ENCODE peak calls at places on chromosome 4, in five cellular contexts. R, K, Y, D and U are unnamed samples.

GRCh38 chr4:1283711-1284110 is 6.0 kb upstream of the MAEA start:
- DNase-seq in D (no peak), Y (no peak), K (no peak), R (no peak), U (no peak)

GRCh38 chr4:7779194-7779768 is 160.4 kb downstream of the AFAP1 start:
- DNase-seq in Y (no peak), D (no peak), R (no peak), K (peak), U (no peak)

GRCh38 chr4:174505892-174506291 is 16.4 kb downstream of the HPGD start:
- DNase-seq in D (no peak), Y (no peak), R (peak), K (no peak), U (no peak)

GRCh38 chr4:145619639-145619996 is 433 bp downstream of the MMAA start:
- DNase-seq in D (peak), R (peak), Y (no peak), K (peak), U (peak)

GRCh38 chr4:184170996-184171395 is 46.7 kb downstream of the ENPP6 start:
- DNase-seq in K (no peak), R (peak), D (no peak), Y (no peak), U (peak)

GRCh38 chr4:182303847-182304246 is 60.6 kb downstream of the TENM3 start:
- DNase-seq in D (no peak), R (no peak), K (no peak), Y (no peak), U (no peak)

GRCh38 chr4:13559414-13559813 is 15.1 kb upstream of the NKX3-2 start:
- DNase-seq in K (no peak), D (no peak), Y (no peak), R (peak), U (peak)

GRCh38 chr4:122117743-122118142 is 34.4 kb upstream of the BLTP1 start:
- DNase-seq in K (no peak), D (no peak), Y (no peak), R (peak), U (peak)

GRCh38 chr4:123564758-123565346 is 168.3 kb downstream of the SPRY1 start:
- DNase-seq in K (no peak), D (peak), R (peak), Y (peak), U (peak)

GRCh38 chr4:176611351-176611750 is 181.4 kb downstream of the VEGFC start:
- DNase-seq in D (no peak), R (no peak), K (no peak), Y (no peak), U (no peak)

GRCh38 chr4:8019396-8020365 is 80.0 kb upstream of the AFAP1 start:
- DNase-seq in R (peak), K (no peak), D (no peak), Y (no peak), U (peak)

GRCh38 chr4:57243071-57243470 is 132.9 kb upstream of the IGFBP7 start:
- DNase-seq in D (no peak), K (no peak), Y (no peak), R (no peak), U (no peak)

GRCh38 chr4:114208747-114209146 is 229.3 kb upstream of the ARSJ start:
- DNase-seq in K (no peak), D (no peak), R (peak), Y (no peak), U (peak)

GRCh38 chr4:11073621-11074051 is 355.1 kb downstream of the HS3ST1 start:
- DNase-seq in R (peak), D (no peak), Y (no peak), K (peak), U (peak)

GRCh38 chr4:69831270-69831627 is 28.7 kb downstream of the SULT1E1 start:
- DNase-seq in D (no peak), K (no peak), Y (no peak), R (no peak), U (no peak)

GRCh38 chr4:37882665-37883296 is 8.1 kb upstream of the TBC1D1 start:
- DNase-seq in D (no peak), Y (no peak), K (no peak), R (peak), U (peak)

GRCh38 chr4:169791527-169792156 is 33.9 kb upstream of the HPF1 start:
- DNase-seq in K (peak), R (peak), D (no peak), Y (no peak), U (peak)

GRCh38 chr4:67565284-67565683 is 6.8 kb downstream of the STAP1 start:
- DNase-seq in Y (no peak), K (no peak), R (no peak), D (no peak), U (no peak)

GRCh38 chr4:106201373-106201772 is 114.6 kb downstream of the TBCK start:
- DNase-seq in Y (no peak), D (no peak), K (no peak), R (peak), U (peak)

GRCh38 chr4:40490481-40490880 is 139.2 kb downstream of the RBM47 start:
- DNase-seq in R (no peak), D (no peak), Y (no peak), K (no peak), U (no peak)

GRCh38 chr4:175806741-175807140 is 5.3 kb downstream of the GPM6A start:
- DNase-seq in K (no peak), Y (no peak), R (no peak), D (no peak), U (no peak)

GRCh38 chr4:29571322-29571721 is 1148.8 kb upstream of the PCDH7 start:
- DNase-seq in K (no peak), Y (no peak), D (no peak), R (no peak), U (no peak)

GRCh38 chr4:139301821-139302611 is at the start of gene NDUFC1:
- DNase-seq in R (peak), Y (peak), D (peak), K (peak), U (peak)

GRCh38 chr4:106368678-106369077 is at the start of gene GIMD1:
- DNase-seq in R (no peak), Y (no peak), K (no peak), D (no peak), U (no peak)

GRCh38 chr4:124566030-124566429 is 146.5 kb downstream of the ANKRD50 start:
- DNase-seq in R (no peak), K (no peak), Y (no peak), D (no peak), U (no peak)

GRCh38 chr4:170705907-170706306 is 616.2 kb upstream of the AADAT start:
- DNase-seq in D (no peak), Y (no peak), K (no peak), R (no peak), U (no peak)

GRCh38 chr4:112813790-112814189 is 176.8 kb downstream of the LARP7 start:
- DNase-seq in R (peak), K (no peak), Y (peak), D (no peak), U (peak)

GRCh38 chr4:82842593-82842992 is 44.0 kb upstream of the SCD5 start:
- DNase-seq in R (no peak), D (no peak), K (no peak), Y (no peak), U (peak)
- TF ChIP-seq CTCF in R (no peak), D (no peak), K (peak), Y (no peak), U (peak)

GRCh38 chr4:65911720-65912119 is 241.4 kb upstream of the EPHA5 start:
- DNase-seq in D (no peak), Y (no peak), R (no peak), K (no peak), U (no peak)
- TF ChIP-seq CTCF in D (no peak), Y (no peak), R (no peak), K (no peak), U (no peak)

GRCh38 chr4:26319467-26320158 is 1.2 kb upstream of the RBPJ start:
- DNase-seq in D (peak), K (peak), Y (peak), R (peak), U (peak)
- TF ChIP-seq CTCF in D (no peak), K (no peak), Y (peak), R (peak), U (no peak)

DNA sequence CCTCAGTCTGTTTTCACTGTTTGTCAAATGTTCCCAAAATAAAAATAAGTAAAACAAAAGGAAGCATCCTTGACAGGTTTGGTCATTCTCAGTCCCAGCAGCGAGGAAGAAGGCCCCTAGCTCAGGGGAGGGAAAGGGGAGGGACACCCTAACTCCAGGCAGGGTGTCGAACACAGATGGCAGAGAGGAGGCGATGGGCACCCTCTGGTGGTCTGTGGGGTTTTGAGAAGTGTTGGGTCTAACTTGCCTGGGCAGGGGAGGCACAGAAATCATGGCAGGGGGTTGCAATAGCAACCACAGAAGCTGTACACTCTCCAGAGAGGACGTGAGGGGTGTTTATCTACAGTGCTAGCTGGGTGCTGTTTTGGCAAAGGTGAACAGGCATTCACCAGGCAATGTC is 229.8 kb upstream of the SFRP2 start:
- DNase-seq in D (peak), K (no peak), R (no peak), Y (no peak), U (peak)
- TF ChIP-seq CTCF in D (no peak), K (no peak), R (no peak), Y (no peak), U (no peak)

GRCh38 chr4:3787489-3788365 is 21.5 kb downstream of the ADRA2C start:
- DNase-seq in K (no peak), R (no peak), Y (no peak), D (no peak), U (no peak)

GRCh38 chr4:3785292-3785565 is 19.0 kb downstream of the ADRA2C start:
- DNase-seq in R (no peak), K (no peak), D (no peak), Y (no peak), U (no peak)

GRCh38 chr4:3788366-3788660 is 22.1 kb downstream of the ADRA2C start:
- DNase-seq in K (no peak), R (no peak), Y (no peak), D (no peak), U (no peak)

GRCh38 chr4:3784469-3785291 is 18.5 kb downstream of the ADRA2C start:
- DNase-seq in D (no peak), R (peak), K (no peak), Y (no peak), U (no peak)

GRCh38 chr4:3786196-3786869 is 20.1 kb downstream of the ADRA2C start:
- DNase-seq in Y (no peak), R (no peak), D (no peak), K (no peak), U (peak)
- TF ChIP-seq CTCF in Y (no peak), R (no peak), D (no peak), K (no peak), U (no peak)

GRCh38 chr4:127741247-127741646 is 11.0 kb downstream of the SLC25A31 start:
- DNase-seq in R (no peak), Y (no peak), K (no peak), D (no peak), U (no peak)
- TF ChIP-seq CTCF in R (no peak), Y (no peak), K (no peak), D (no peak), U (no peak)

GRCh38 chr4:128061566-128062536 is 739 bp downstream of the LARP1B start:
- DNase-seq in K (peak), Y (peak), D (peak), R (peak), U (peak)
- TF ChIP-seq CTCF in K (no peak), Y (peak), D (no peak), R (peak), U (peak)

GRCh38 chr4:120286813-120287212 is 220.2 kb upstream of the MAD2L1 start:
- DNase-seq in R (no peak), D (no peak), Y (no peak), K (no peak), U (no peak)
- TF ChIP-seq CTCF in R (no peak), D (no peak), Y (no peak), K (no peak), U (no peak)

DNA sequence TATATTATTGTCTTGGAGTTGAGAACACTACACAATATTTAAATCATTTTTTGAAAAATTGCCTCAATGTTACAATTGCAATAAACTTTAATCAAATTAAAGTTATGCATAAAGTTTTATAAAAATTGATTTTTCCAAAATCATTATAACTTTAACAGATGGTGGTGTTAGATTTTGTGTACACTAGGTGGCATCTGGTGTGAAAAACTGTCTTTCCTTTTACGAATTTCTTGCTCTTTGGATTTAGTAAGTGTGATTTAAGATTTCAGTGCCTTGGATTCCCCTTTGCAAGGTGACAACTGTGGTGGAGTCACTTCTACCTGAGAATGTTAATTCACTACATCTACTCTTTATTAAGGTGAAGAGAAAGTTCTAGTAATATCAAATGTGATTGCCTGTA is 91.6 kb downstream of the AREG start:
- DNase-seq in R (no peak), K (no peak), D (no peak), Y (no peak), U (peak)
- TF ChIP-seq CTCF in R (peak), K (no peak), D (no peak), Y (no peak), U (peak)